ENCODE peak calls at places on chromosomes 13 and 19, in five cellular contexts. K is DND-41, Q is GM06990, A is uterus, Z is GM12878. X is an unnamed sample.

GRCh38 chr19:51040151-51040550 is 5.3 kb upstream of the KLK12 start:
- DNase-seq in K (no peak), Q (no peak), A (no peak), Z (no peak), X (no peak)

GRCh38 chr19:42247631-42248199 is 5.3 kb upstream of the GSK3A start:
- DNase-seq in K (no peak), Q (no peak), A (peak; percentile 31), Z (no peak), X (no peak)

GRCh38 chr13:80189889-80190597 is 150.9 kb downstream of the SPRY2 start:
- DNase-seq in K (no peak), Q (no peak), A (no peak), Z (no peak), X (no peak)

GRCh38 chr13:95603887-95604533 is 40.5 kb downstream of the DZIP1 start:
- DNase-seq in K (no peak), Q (no peak), A (no peak), Z (no peak), X (no peak)

GRCh38 chr19:17409990-17410389 is 4.6 kb upstream of the BST2 start:
- DNase-seq in K (no peak), Q (no peak), A (peak; percentile 81), Z (no peak), X (no peak)

GRCh38 chr13:102779426-102780159 is 6.0 kb upstream of the TEX30 start:
- DNase-seq in K (peak; percentile 45), Q (peak; percentile 17), A (no peak), Z (no peak), X (no peak)

GRCh38 chr13:80389073-80390038 is 48.4 kb upstream of the SPRY2 start:
- DNase-seq in K (no peak), Q (no peak), A (no peak), Z (no peak), X (no peak)

GRCh38 chr13:70424428-70424827 is 316.2 kb upstream of the KLHL1 start:
- DNase-seq in K (no peak), Q (no peak), A (no peak), Z (no peak), X (no peak)

GRCh38 chr13:73849292-73849691 is 284.9 kb downstream of the KLF12 start:
- DNase-seq in K (peak; percentile 48), Q (no peak), A (no peak), Z (no peak), X (no peak)

GRCh38 chr13:51229731-51230130 is 7.5 kb downstream of the FAM124A start:
- DNase-seq in K (no peak), Q (no peak), A (no peak), Z (no peak), X (no peak)

GRCh38 chr13:32733685-32734084 is 147.4 kb downstream of the PDS5B start:
- DNase-seq in K (no peak), Q (no peak), A (no peak), Z (no peak), X (no peak)

GRCh38 chr19:45130888-45131615 is 29.7 kb downstream of the NKPD1 start:
- DNase-seq in K (peak; percentile 15), Q (no peak), A (no peak), Z (no peak), X (no peak)

GRCh38 chr13:70203661-70204229 is 95.5 kb upstream of the KLHL1 start:
- DNase-seq in K (peak; percentile 18), Q (no peak), A (no peak), Z (no peak), X (no peak)

GRCh38 chr19:16901491-16902175 is 12.8 kb downstream of the F2RL3 start:
- DNase-seq in K (no peak), Q (no peak), A (no peak), Z (no peak), X (no peak)

GRCh38 chr13:23384111-23384510 is 49.4 kb downstream of the SACS start:
- DNase-seq in K (no peak), Q (peak; percentile 69), A (no peak), Z (peak; percentile 82), X (peak; percentile 57)

GRCh38 chr19:46225558-46226004 is 4.0 kb upstream of the IGFL1 start:
- DNase-seq in K (peak; percentile 11), Q (no peak), A (no peak), Z (no peak), X (no peak)

GRCh38 chr19:41698746-41699230 is 9.6 kb upstream of the CEACAM5 start:
- DNase-seq in K (no peak), Q (no peak), A (no peak), Z (peak; percentile 13), X (no peak)

GRCh38 chr13:40539954-40540706 is 126.3 kb downstream of the FOXO1 start:
- DNase-seq in K (no peak), Q (no peak), A (no peak), Z (no peak), X (peak; percentile 49)

GRCh38 chr13:20616059-20616797 is 49.3 kb downstream of the IFT88 start:
- DNase-seq in K (no peak), Q (no peak), A (no peak), Z (no peak), X (peak; percentile 75)

GRCh38 chr19:54518844-54519243 is 16.2 kb downstream of the LAIR2 start:
- DNase-seq in K (peak; percentile 11), Q (peak; percentile 51), A (peak; percentile 20), Z (peak; percentile 73), X (no peak)

GRCh38 chr19:31574251-31574973 is 225.2 kb upstream of the TSHZ3 start:
- DNase-seq in K (no peak), Q (no peak), A (no peak), Z (no peak), X (no peak)

GRCh38 chr13:100506600-100507422 is 81.8 kb downstream of the GGACT start:
- DNase-seq in K (no peak), Q (no peak), A (no peak), Z (no peak), X (no peak)

GRCh38 chr13:101474419-101474957 is 22.0 kb downstream of the ITGBL1 start:
- DNase-seq in K (no peak), Q (no peak), A (no peak), Z (no peak), X (peak; percentile 76)

DNA sequence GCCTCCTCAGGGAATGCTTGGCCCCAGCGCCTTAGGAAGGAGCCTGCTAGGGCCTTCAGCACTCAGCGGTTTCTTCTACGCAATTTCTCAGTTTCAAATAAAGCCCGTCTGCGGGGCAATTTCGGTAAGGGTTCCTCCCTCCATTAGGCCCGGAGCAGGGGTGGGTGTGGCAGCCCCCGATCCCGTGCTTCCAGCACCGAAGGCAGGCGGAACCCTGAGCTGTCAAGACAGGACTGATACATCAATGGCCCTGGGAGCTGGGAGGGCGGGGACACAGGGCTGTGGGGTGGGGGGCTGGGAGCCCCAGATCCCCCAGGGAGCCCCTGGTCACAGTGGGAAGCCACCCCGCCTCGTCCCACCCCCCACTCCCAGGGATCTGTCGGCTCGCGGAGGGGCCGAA is 9.3 kb upstream of the MYDGF start:
- DNase-seq in K (no peak), Q (no peak), A (no peak), Z (no peak), X (no peak)
- H3K4me3 ChIP-seq in K (no peak overlapping the region), Q (no peak overlapping the region), A (no peak overlapping the region), Z (no peak overlapping the region), X (no peak overlapping the region)

GRCh38 chr19:48997972-48998371 is 4.3 kb downstream of the RUVBL2 start:
- DNase-seq in K (peak; percentile 55), Q (no peak), A (no peak), Z (no peak), X (no peak)
- TF ChIP-seq CTCF in K (peak; percentile 72), Q (peak; percentile 73), A (no peak), Z (peak; percentile 44), X (peak; percentile 67)

GRCh38 chr19:1941146-1942077 is at the start of gene CSNK1G2:
- DNase-seq in K (peak; percentile 19), Q (no peak), A (peak; percentile 43), Z (no peak), X (no peak)
- H3K4me3 ChIP-seq in K (peak within 1 kb of the TSS; percentile 77), Q (peak within 1 kb of the TSS; percentile 83), A (peak within 1 kb of the TSS; percentile 73), Z (peak within 1 kb of the TSS; percentile 98), X (peak within 1 kb of the TSS; percentile 84)

GRCh38 chr19:12793290-12794195 is 2.3 kb downstream of the JUNB start:
- DNase-seq in K (peak; percentile 91), Q (peak; percentile 98), A (peak; percentile 90), Z (peak; percentile 81), X (no peak)
- TF ChIP-seq CTCF in K (no peak), Q (no peak), A (no peak), Z (no peak), X (no peak)

DNA sequence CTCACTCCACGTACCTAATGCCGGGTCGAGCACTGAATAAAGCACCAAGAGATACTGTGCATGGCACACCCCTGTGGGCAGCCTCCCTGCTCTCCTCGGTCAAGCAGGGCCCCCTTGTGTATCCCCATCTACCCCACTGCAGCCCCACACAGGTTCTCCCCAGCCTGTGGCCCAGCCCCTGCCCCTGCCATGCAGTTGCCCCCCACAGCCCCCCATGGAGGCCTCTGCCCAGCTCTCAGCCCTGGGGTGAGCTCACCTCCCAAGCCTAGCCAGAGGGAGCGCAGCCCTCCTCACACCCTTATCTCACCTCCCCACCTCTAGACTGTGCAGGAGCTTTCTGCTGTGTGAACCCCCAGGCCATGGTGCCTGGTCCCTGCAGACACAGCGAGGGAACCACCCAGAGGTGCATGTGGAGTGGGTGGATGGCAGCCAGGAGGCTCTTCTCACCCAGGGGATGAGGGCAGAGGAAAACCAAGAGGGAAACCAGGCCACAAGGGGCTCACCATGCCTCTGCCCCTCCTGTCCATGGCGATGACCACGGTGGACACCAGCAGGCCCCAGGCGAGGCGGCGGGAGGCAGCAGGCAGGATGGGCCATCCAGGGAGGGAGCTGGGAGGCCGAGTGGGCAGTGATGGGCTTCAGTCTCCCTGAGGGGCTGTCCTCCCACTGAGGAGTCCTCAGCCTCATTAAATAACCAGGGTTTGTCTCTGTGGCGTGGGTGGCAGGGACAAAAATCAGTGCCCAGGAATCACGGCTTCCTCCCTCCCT is 83.2 kb downstream of the ANKRD10 start:
- DNase-seq in K (no peak), Q (no peak), A (no peak), Z (no peak), X (no peak)
- H3K4me3 ChIP-seq in K (no peak overlapping the region), Q (no peak overlapping the region), A (no peak overlapping the region), Z (no peak overlapping the region), X (no peak overlapping the region)

DNA sequence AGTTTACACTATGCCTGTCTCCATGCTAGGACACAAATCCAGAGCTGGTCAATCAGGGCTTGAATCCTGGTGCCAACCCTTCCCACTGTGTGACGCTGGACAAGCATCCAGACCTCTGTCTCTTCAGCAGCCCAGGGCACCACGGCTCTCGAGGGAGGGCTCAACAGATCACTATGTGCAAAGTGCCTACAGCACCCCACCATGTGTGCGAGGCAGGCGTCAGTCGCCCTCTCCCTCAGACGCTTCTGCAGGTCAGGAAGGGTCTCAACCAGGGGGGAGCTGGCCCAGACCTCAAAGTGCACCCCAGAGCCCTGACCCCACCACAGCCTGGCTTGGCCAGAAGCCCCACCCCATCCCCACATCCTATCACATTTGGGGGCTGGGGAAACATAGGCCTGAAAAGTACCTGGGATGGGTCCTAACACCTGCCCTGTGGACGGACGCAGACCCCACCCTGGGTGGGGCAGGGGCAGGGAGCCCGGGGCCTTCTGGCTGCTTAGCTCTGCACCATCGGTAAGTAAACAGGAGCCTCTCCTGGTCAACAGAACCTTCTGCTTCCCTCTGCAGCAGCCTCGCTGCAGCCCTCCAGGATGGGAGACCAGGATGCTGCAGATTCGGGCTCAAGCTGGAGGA is 2.9 kb upstream of the C2CD4C start:
- DNase-seq in K (no peak), Q (no peak), A (no peak), Z (no peak), X (no peak)
- TF ChIP-seq CTCF in K (no peak), Q (no peak), A (no peak), Z (no peak), X (no peak)

GRCh38 chr19:48634036-48634342 is 3.2 kb downstream of the DBP start:
- DNase-seq in K (no peak), Q (no peak), A (no peak), Z (no peak), X (no peak)
- H3K4me3 ChIP-seq in K (peak overlapping the region; percentile 0), Q (peak overlapping the region; percentile 57), A (peak overlapping the region; percentile 12), Z (peak overlapping the region; percentile 66), X (peak overlapping the region; percentile 42)

X was measured in AG04449.